ENCODE peak calls at places on chromosome 6, in ten cellular contexts. X is tibial artery; S is NB4; Q is AG04450; O is transverse colon; K is upper lobe of right lung; U is CD8-positive, alpha-beta T cell; L is lower lobe of right lung; B is brain microvascular endothelial cell; W is testis. I is an unnamed sample.

GRCh38 chr6:78629154-78629721 is 238.1 kb upstream of the IRAK1BP1 start:
- DNase-seq in Q (no peak), S (no peak), L (no peak), U (no peak), K (no peak), B (peak), X (no peak), W (peak), O (no peak), I (peak)

GRCh38 chr6:165704001-165704748 is 41.1 kb upstream of the PDE10A start:
- DNase-seq in W (peak), O (no peak), K (no peak), X (no peak), S (no peak), L (no peak), B (peak), U (no peak), Q (no peak), I (peak)

GRCh38 chr6:161139766-161140553 is 133.9 kb downstream of the AGPAT4 start:
- DNase-seq in L (no peak), K (no peak), B (no peak), O (peak), Q (no peak), W (no peak), U (no peak), S (no peak), X (no peak), I (no peak)

GRCh38 chr6:97176468-97176867 is 106.5 kb downstream of the MMS22L start:
- DNase-seq in W (no peak), B (no peak), S (no peak), L (no peak), Q (no peak), U (no peak), O (no peak), X (no peak), K (no peak), I (no peak)

GRCh38 chr6:38176797-38177751 is 357.5 kb downstream of the ZFAND3 start:
- DNase-seq in X (no peak), B (peak), U (no peak), W (peak), Q (no peak), K (peak), S (no peak), O (peak), L (no peak), I (no peak)

GRCh38 chr6:155493694-155494143 is 38.1 kb upstream of the NOX3 start:
- DNase-seq in B (peak), W (no peak), S (peak), K (no peak), O (peak), L (no peak), X (peak), U (no peak), Q (peak), I (peak)

GRCh38 chr6:84549912-84550311 is 214.5 kb downstream of the TBX18 start:
- DNase-seq in Q (no peak), B (no peak), S (no peak), X (no peak), U (no peak), K (no peak), W (peak), O (no peak), L (no peak), I (peak)

GRCh38 chr6:11278207-11278559 is 45.7 kb upstream of the NEDD9 start:
- DNase-seq in K (no peak), W (no peak), X (no peak), B (no peak), U (no peak), O (no peak), S (no peak), L (no peak), Q (no peak), I (no peak)

GRCh38 chr6:105014954-105015353 is 58.0 kb downstream of the LIN28B start:
- DNase-seq in B (no peak), X (no peak), K (no peak), W (no peak), O (no peak), Q (no peak), L (no peak), U (no peak), S (no peak), I (no peak)

GRCh38 chr6:32133786-32134185 is 3.7 kb upstream of the FKBPL start:
- DNase-seq in U (no peak), B (peak), Q (no peak), X (no peak), K (no peak), S (no peak), O (no peak), L (no peak), W (no peak), I (peak)

GRCh38 chr6:89985744-89986493 is 91.7 kb downstream of the GJA10 start:
- DNase-seq in B (peak), K (no peak), X (no peak), W (no peak), Q (peak), L (no peak), U (no peak), S (no peak), O (no peak), I (peak)

GRCh38 chr6:149242883-149243282 is 74.6 kb upstream of the TAB2 start:
- DNase-seq in Q (no peak), X (no peak), O (no peak), U (no peak), K (no peak), B (peak), S (no peak), L (no peak), W (no peak), I (peak)

GRCh38 chr6:37323568-37323967 is 30.2 kb upstream of the RNF8 start:
- DNase-seq in X (no peak), U (no peak), Q (no peak), O (no peak), B (no peak), S (no peak), K (no peak), L (no peak), W (no peak), I (peak)

GRCh38 chr6:37483917-37484785 is 15.5 kb downstream of the CCDC167 start:
- DNase-seq in X (no peak), B (peak), Q (no peak), K (peak), O (peak), S (peak), L (peak), U (peak), W (peak), I (peak)

GRCh38 chr6:44004625-44005506 is 122.4 kb downstream of the MRPL14 start:
- DNase-seq in Q (no peak), W (no peak), B (no peak), U (no peak), L (no peak), X (peak), O (no peak), S (peak), K (peak), I (no peak)

GRCh38 chr6:157148391-157149323 is 174.7 kb downstream of the TMEM242 start:
- DNase-seq in K (no peak), B (peak), U (no peak), W (no peak), X (peak), L (no peak), O (peak), Q (peak), S (no peak), I (peak)

GRCh38 chr6:52538921-52539354 is 37.9 kb downstream of the TRAM2 start:
- DNase-seq in K (no peak), L (no peak), S (no peak), B (peak), X (no peak), O (no peak), U (no peak), Q (no peak), W (no peak), I (no peak)

GRCh38 chr6:7469696-7470095 is 71.8 kb upstream of the DSP start:
- DNase-seq in X (no peak), L (no peak), S (no peak), B (no peak), Q (no peak), U (no peak), K (no peak), O (no peak), W (no peak), I (peak)

GRCh38 chr6:124793406-124793805 is 168.8 kb upstream of the RNF217 start:
- DNase-seq in Q (no peak), L (no peak), W (no peak), K (no peak), X (no peak), S (no peak), O (no peak), U (no peak), B (no peak), I (no peak)

GRCh38 chr6:16760536-16761468 is at the start of gene ATXN1:
- DNase-seq in Q (no peak), S (peak), U (peak), K (peak), W (peak), L (peak), B (peak), O (peak), X (peak), I (peak)

GRCh38 chr6:118710616-118711015 is 59.2 kb upstream of the CEP85L start:
- DNase-seq in O (no peak), U (no peak), L (no peak), Q (no peak), K (no peak), W (no peak), X (no peak), B (no peak), S (no peak), I (no peak)

GRCh38 chr6:147179809-147180208 is 24.4 kb upstream of the STXBP5 start:
- DNase-seq in X (no peak), U (no peak), O (no peak), S (no peak), Q (no peak), B (no peak), W (no peak), K (no peak), L (no peak), I (no peak)

GRCh38 chr6:139114741-139115140 is 20.1 kb upstream of the HECA start:
- DNase-seq in S (no peak), L (no peak), U (no peak), K (no peak), B (no peak), Q (no peak), O (no peak), W (no peak), X (no peak), I (no peak)

GRCh38 chr6:168448243-168448855 is 7.4 kb downstream of the SMOC2 start:
- DNase-seq in K (no peak), U (no peak), L (no peak), W (no peak), S (no peak), O (no peak), X (no peak), Q (no peak), B (no peak), I (no peak)

GRCh38 chr6:168452685-168453377 is 11.8 kb downstream of the SMOC2 start:
- DNase-seq in B (no peak), O (no peak), U (no peak), Q (no peak), L (no peak), S (no peak), W (peak), K (no peak), X (peak), I (peak)

GRCh38 chr6:168450921-168451320 is 9.9 kb downstream of the SMOC2 start:
- DNase-seq in S (no peak), U (no peak), B (no peak), K (no peak), W (no peak), Q (no peak), L (no peak), X (no peak), O (no peak), I (no peak)

GRCh38 chr6:168447741-168448140 is 6.8 kb downstream of the SMOC2 start:
- DNase-seq in S (no peak), Q (no peak), L (no peak), O (no peak), W (no peak), U (no peak), X (no peak), K (no peak), B (no peak), I (no peak)

DNA sequence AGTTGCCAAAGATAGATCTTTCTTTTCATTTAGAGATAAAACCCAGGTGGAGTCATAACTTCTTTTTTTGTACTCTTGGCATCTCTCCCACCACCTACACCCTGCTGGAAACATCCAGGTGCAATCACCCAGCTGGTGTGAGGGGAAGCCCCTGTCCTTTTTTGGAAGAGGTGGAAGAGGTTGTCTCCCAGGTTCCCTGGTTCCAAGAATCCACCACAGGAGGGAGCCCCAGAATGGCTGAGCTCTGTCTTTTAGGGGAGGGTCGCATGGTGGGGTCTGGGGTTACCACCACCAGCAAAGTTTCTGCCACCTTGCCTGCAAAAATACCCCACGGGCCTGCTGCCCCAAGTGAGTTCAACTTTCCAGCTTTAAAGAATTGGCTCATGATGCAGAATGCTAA is 10.8 kb downstream of the SMOC2 start:
- DNase-seq in Q (no peak), L (no peak), W (no peak), O (no peak), B (no peak), X (no peak), S (no peak), K (no peak), U (no peak), I (no peak)
- TF ChIP-seq CTCF in Q (no peak), L (peak), W (peak), O (no peak), B (no peak), X (peak), S (no peak), K (peak), U (no peak), I (peak)

GRCh38 chr6:22145294-22145693 is 151.5 kb downstream of the PRL start:
- DNase-seq in U (no peak), W (no peak), S (no peak), O (no peak), X (no peak), K (no peak), L (no peak), B (no peak), Q (no peak), I (no peak)

GRCh38 chr6:22147983-22148797 is 148.6 kb downstream of the PRL start:
- DNase-seq in U (no peak), B (peak), O (no peak), W (peak), X (no peak), S (no peak), L (peak), K (no peak), Q (peak), I (peak)

GRCh38 chr6:22146581-22147468 is 150.0 kb downstream of the PRL start:
- DNase-seq in X (no peak), W (peak), O (no peak), K (no peak), Q (no peak), L (peak), B (no peak), S (no peak), U (no peak), I (peak)

GRCh38 chr6:22147469-22147815 is 149.4 kb downstream of the PRL start:
- DNase-seq in K (no peak), W (no peak), S (no peak), L (no peak), O (no peak), U (no peak), X (no peak), B (no peak), Q (peak), I (no peak)

GRCh38 chr6:22145823-22146379 is 150.9 kb downstream of the PRL start:
- DNase-seq in X (no peak), B (peak), Q (peak), L (no peak), O (no peak), W (peak), S (peak), U (no peak), K (no peak), I (peak)
- H3K4me3 ChIP-seq in X (no peak), B (no peak), Q (no peak), L (no peak), O (no peak), W (no peak), S (no peak), U (no peak), K (no peak), I (no peak)

DNA sequence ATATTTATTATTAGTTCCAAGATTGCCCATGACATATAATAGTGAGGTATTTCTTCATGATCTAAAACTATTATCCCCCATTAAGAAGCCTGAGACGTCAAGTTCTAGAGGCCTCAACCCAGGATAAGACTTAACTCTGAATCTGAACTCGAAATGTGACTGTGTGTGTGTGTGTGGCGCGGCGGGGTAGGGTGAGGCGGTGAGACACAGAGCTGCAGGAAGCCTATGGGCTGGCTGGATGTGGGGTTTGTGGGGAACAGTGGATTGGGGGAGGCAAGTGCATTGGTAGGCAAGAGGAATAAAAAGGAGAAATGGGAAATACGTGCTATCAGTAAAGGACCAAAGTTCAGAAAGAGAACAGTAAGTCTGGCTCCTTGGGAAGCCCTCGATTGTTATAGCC is 66.5 kb upstream of the RNF146 start:
- DNase-seq in K (no peak), Q (no peak), S (no peak), B (no peak), U (no peak), X (no peak), O (no peak), W (no peak), L (no peak), I (no peak)
- TF ChIP-seq CTCF in K (no peak), Q (no peak), S (no peak), B (no peak), U (no peak), X (no peak), O (no peak), W (no peak), L (no peak), I (no peak)

DNA sequence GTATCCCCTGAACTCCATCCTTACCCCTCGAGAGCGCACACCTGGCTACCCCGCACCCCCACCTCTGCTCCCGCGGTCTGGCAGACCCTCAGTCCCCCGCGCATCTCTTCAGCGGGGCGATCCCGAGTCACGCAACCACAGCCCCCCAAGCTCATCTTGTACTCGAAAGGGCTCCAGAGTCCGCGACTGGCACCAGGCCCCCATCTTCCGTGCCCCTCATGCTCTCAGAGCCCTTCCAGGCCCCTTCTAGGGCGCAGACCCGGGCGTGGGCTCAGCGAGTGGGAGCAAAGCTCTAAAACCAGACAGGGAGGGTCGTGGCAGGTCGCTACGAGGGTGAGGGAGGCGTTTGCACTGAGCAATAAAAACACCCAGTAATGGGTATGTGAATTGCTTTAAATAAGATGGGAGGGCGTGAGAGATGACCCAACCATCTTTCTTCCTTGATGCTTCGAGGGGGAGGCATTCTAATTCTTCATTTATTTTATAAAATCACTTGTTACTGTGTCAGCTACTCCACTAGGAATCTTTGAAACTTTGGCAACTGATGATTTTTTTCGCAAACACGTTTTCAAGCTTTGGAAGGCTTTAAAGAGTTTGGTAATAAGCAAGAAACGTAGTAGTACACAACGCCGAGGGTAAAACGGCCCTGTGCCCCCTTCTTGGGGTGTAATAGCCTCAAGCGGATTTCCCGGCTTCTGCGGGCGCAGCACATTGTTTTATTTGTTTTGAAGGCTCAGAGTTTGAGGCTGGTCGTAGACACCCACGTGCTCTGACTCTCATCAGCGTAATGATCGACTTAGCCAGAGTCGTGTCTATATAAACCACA is 42.6 kb upstream of the SUPT3H start:
- DNase-seq in B (peak), L (peak), Q (no peak), U (peak), S (peak), X (no peak), O (peak), K (peak), W (no peak), I (peak)
- H3K4me3 ChIP-seq in B (peak), L (peak), Q (peak), U (peak), S (peak), X (peak), O (no peak), K (peak), W (peak), I (peak)

GRCh38 chr6:109690740-109691687 is at the start of the genes AK9 and FIG4:
- DNase-seq in U (peak), O (peak), W (peak), S (peak), L (peak), B (peak), K (peak), X (peak), Q (peak), I (peak)
- TF ChIP-seq CTCF in U (no peak), O (peak), W (no peak), S (peak), L (peak), B (peak), K (peak), X (peak), Q (peak), I (peak)

DNA sequence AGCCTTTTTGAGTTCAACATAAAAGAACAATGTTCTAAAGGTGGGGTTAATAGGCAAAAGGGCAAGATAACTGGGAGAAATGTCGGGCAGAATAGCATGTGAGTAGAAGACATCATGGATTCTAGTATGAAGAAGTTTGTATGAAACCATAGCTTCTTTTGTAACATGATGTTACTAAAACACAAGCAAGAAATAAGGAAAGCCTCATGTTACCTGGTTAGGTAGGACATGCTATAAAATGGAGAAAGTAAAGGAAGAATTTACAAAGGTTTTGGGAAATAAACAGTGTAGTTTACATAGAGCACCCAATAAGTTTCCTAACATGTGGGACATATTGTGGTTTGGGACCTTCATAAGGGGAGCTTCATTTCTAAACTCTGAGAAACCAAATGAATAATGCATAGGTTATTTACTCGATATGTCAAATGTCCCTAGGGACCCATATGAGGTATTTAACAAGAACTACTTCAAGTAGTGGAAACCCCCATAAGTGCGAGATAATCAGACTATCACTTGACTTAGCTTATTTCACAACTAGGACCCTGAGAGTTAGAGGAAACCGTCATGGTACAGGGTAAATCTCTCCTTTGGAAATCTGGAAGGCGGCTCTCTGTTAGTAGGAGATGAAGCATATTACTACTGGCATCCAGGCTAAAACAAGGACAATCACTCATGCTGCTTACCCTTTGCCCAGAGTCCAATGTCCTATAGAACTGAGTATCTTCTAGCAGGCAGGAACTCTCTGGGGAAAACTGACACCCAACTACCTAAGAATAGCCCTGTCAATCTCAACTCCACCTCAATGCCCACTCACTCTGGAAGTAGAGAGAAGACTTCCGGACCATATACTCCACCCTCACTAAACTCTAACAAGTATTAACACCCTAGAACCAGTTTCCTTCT is 57.5 kb downstream of the ILRUN start:
- DNase-seq in S (peak), K (no peak), L (no peak), X (no peak), W (no peak), U (no peak), O (no peak), B (no peak), Q (no peak), I (no peak)
- H3K4me3 ChIP-seq in S (no peak), K (no peak), L (no peak), X (no peak), W (no peak), U (no peak), O (no peak), B (no peak), Q (no peak), I (no peak)

I was measured in cardiac fibroblast.